ENCODE peak calls at places on chromosomes 5 and 9, in four cellular contexts. L is NCI-H1048, F is AG04449, J is T-cell. E is an unnamed sample.

GRCh38 chr5:56711191-56711590 is 104.2 kb upstream of the MAP3K1 start:
- DNase-seq in L (no peak), F (peak; percentile 53), J (no peak), E (peak; percentile 24)

GRCh38 chr9:89750117-89750551 is 145.3 kb downstream of the GADD45G start:
- DNase-seq in L (no peak), F (no peak), J (no peak), E (no peak)

GRCh38 chr5:103010120-103010666 is 109.7 kb downstream of the GIN1 start:
- DNase-seq in L (no peak), F (no peak), J (no peak), E (no peak)

GRCh38 chr5:61280205-61280604 is 51.9 kb upstream of the ZSWIM6 start:
- DNase-seq in L (peak; percentile 67), F (no peak), J (no peak), E (no peak)

GRCh38 chr9:126809068-126809467 is 4.2 kb downstream of the ZBTB43 start:
- DNase-seq in L (no peak), F (no peak), J (no peak), E (no peak)

GRCh38 chr5:90563161-90563560 is 4.6 kb downstream of the ADGRV1 start:
- DNase-seq in L (no peak), F (no peak), J (no peak), E (no peak)

GRCh38 chr5:131973981-131974380 is 28.5 kb upstream of the MEIKIN start:
- DNase-seq in L (no peak), F (no peak), J (no peak), E (no peak)

GRCh38 chr5:173330151-173330855 is 2.1 kb upstream of the STC2 start:
- DNase-seq in L (no peak), F (no peak), J (no peak), E (no peak)

GRCh38 chr9:16236882-16237281 is 633.6 kb downstream of the BNC2 start:
- DNase-seq in L (no peak), F (no peak), J (no peak), E (no peak)

GRCh38 chr9:128551652-128552152 is 685 bp upstream of the SPTAN1 start:
- DNase-seq in L (peak; percentile 38), F (no peak), J (no peak), E (no peak)

GRCh38 chr5:142015781-142016533 is 3.1 kb upstream of the GNPDA1 start:
- DNase-seq in L (no peak), F (no peak), J (peak; percentile 28), E (peak; percentile 67)

GRCh38 chr9:118418887-118419620 is 714.9 kb downstream of the TLR4 start:
- DNase-seq in L (no peak), F (no peak), J (no peak), E (no peak)

GRCh38 chr5:56983593-56984361 is 31.9 kb upstream of the MIER3 start:
- DNase-seq in L (no peak), F (no peak), J (no peak), E (no peak)

GRCh38 chr5:2710910-2711309 is 40.6 kb downstream of the IRX2 start:
- DNase-seq in L (no peak), F (no peak), J (no peak), E (no peak)

GRCh38 chr9:132595319-132595718 is 12.9 kb downstream of the BARHL1 start:
- DNase-seq in L (no peak), F (no peak), J (no peak), E (no peak)

GRCh38 chr9:137611623-137612609 is 6.4 kb downstream of the ARRDC1 start:
- DNase-seq in L (no peak), F (no peak), J (peak; percentile 22), E (no peak)

GRCh38 chr5:1912951-1913565 is 30.3 kb upstream of the IRX4 start:
- DNase-seq in L (no peak), F (no peak), J (no peak), E (no peak)

GRCh38 chr9:78132688-78133033 is 101.0 kb upstream of the GNAQ start:
- DNase-seq in L (no peak), F (no peak), J (no peak), E (no peak)

GRCh38 chr5:39205550-39205949 is 13.8 kb downstream of the FYB1 start:
- DNase-seq in L (no peak), F (no peak), J (no peak), E (no peak)

GRCh38 chr5:143737073-143737472 is 74.9 kb upstream of the HMHB1 start:
- DNase-seq in L (no peak), F (no peak), J (no peak), E (no peak)

GRCh38 chr5:79287907-79288306 is 52.0 kb downstream of the JMY start:
- DNase-seq in L (no peak), F (no peak), J (no peak), E (no peak)

GRCh38 chr5:91332267-91333044 is 50.7 kb downstream of the ARRDC3 start:
- DNase-seq in L (no peak), F (no peak), J (no peak), E (peak; percentile 50)

GRCh38 chr5:41790038-41790776 is 80.0 kb downstream of the OXCT1 start:
- DNase-seq in L (no peak), F (no peak), J (no peak), E (no peak)

GRCh38 chr9:93278164-93278563 is 94.2 kb downstream of the WNK2 start:
- DNase-seq in L (no peak), F (no peak), J (no peak), E (no peak)

GRCh38 chr5:179795049-179795862 is 1.5 kb downstream of the LTC4S start:
- DNase-seq in L (no peak), F (no peak), J (no peak), E (no peak)

GRCh38 chr5:72210913-72211670 is 103.8 kb downstream of the MAP1B start:
- DNase-seq in L (no peak), F (no peak), J (no peak), E (no peak)

GRCh38 chr5:87266914-87267573 is 639 bp upstream of the RASA1 start:
- DNase-seq in L (no peak), F (no peak), J (no peak), E (no peak)

GRCh38 chr5:135422419-135422818 is 23.4 kb upstream of the MACROH2A1 start:
- DNase-seq in L (no peak), F (no peak), J (no peak), E (no peak)

GRCh38 chr9:9102295-9102694 is 1302.7 kb upstream of the DMAC1 start:
- DNase-seq in L (no peak), F (no peak), J (no peak), E (no peak)

GRCh38 chr5:95822038-95822407 is 503 bp downstream of the GLRX start:
- DNase-seq in L (no peak), F (no peak), J (no peak), E (peak; percentile 32)

GRCh38 chr9:37692622-37693221 is 42.0 kb downstream of the FRMPD1 start:
- DNase-seq in L (no peak), F (no peak), J (no peak), E (no peak)

GRCh38 chr5:158880514-158881001 is 219.2 kb downstream of the EBF1 start:
- DNase-seq in L (no peak), F (no peak), J (no peak), E (no peak)

GRCh38 chr9:2120926-2121689 is 106.0 kb downstream of the SMARCA2 start:
- DNase-seq in L (no peak), F (no peak), J (no peak), E (no peak)

GRCh38 chr9:115997923-115998322 is 155.7 kb upstream of the PAPPA start:
- DNase-seq in L (no peak), F (no peak), J (no peak), E (no peak)